ENCODE peak calls at places on chromosome 6, in seven cellular contexts. I is lower lobe of right lung, N is astrocyte of the spinal cord, O is uterus, L is brain microvascular endothelial cell, P is cardiac muscle cell, H is esophagus muscularis mucosa. Y is an unnamed sample.

GRCh38 chr6:186221-186965 is 105.9 kb upstream of the DUSP22 start:
- DNase-seq in I (no peak), N (no peak), O (peak), L (no peak), P (peak), H (no peak), Y (peak)

GRCh38 chr6:46015119-46015968 is at the start of gene CLIC5:
- DNase-seq in I (peak), N (no peak), O (no peak), L (no peak), P (no peak), H (no peak), Y (no peak)

GRCh38 chr6:128580224-128581110 is 60.1 kb upstream of the PTPRK start:
- DNase-seq in I (no peak), N (no peak), O (no peak), L (no peak), P (peak), H (no peak), Y (no peak)

GRCh38 chr6:21176197-21176596 is 417.4 kb upstream of the SOX4 start:
- DNase-seq in I (no peak), N (no peak), O (no peak), L (no peak), P (no peak), H (no peak), Y (no peak)

GRCh38 chr6:34792605-34793500 is 970 bp downstream of the BLTP3A start:
- DNase-seq in I (no peak), N (peak), O (peak), L (peak), P (peak), H (peak), Y (peak)

GRCh38 chr6:54431466-54431865 is 123.2 kb downstream of the TINAG start:
- DNase-seq in I (no peak), N (no peak), O (no peak), L (no peak), P (peak), H (no peak), Y (no peak)

GRCh38 chr6:47414517-47415167 is 62.9 kb upstream of the CD2AP start:
- DNase-seq in I (no peak), N (peak), O (no peak), L (peak), P (peak), H (no peak), Y (peak)

GRCh38 chr6:161226005-161226964 is 47.6 kb downstream of the AGPAT4 start:
- DNase-seq in I (no peak), N (no peak), O (no peak), L (no peak), P (no peak), H (no peak), Y (peak)

GRCh38 chr6:919499-919898 is 226.6 kb upstream of the EXOC2 start:
- DNase-seq in I (no peak), N (no peak), O (no peak), L (no peak), P (no peak), H (no peak), Y (no peak)

GRCh38 chr6:85401186-85402062 is 48.5 kb upstream of the NT5E start:
- DNase-seq in I (no peak), N (no peak), O (no peak), L (no peak), P (no peak), H (no peak), Y (no peak)

GRCh38 chr6:33794910-33795615 is 6.1 kb upstream of the LEMD2 start:
- DNase-seq in I (no peak), N (no peak), O (no peak), L (no peak), P (no peak), H (no peak), Y (no peak)

GRCh38 chr6:19892250-19892649 is 55.1 kb downstream of the ID4 start:
- DNase-seq in I (peak), N (no peak), O (no peak), L (no peak), P (no peak), H (no peak), Y (no peak)

DNA sequence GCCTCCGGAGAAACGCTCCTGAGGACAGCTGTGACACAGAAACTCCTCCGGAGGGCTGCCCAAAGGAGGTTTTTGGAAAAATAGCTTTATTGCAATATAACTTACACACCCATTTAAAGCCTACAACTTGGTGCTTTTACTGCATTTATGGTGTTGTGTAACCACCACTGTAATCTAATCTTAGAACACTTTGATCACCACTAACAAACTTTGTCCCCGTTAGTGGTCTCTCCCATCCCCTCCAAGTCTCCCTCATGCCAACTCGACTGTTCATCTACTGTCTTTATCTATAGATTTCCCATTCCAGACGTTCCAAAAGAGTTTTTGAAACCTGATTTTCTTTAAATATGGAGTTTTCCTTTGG is 62.8 kb downstream of the SYNJ2 start:
- DNase-seq in I (no peak), N (no peak), O (no peak), L (no peak), P (peak), H (no peak), Y (no peak)
- H3K4me3 ChIP-seq in I (no peak), N (no peak), O (no peak), L (no peak), P (no peak), H (no peak), Y (no peak)

DNA sequence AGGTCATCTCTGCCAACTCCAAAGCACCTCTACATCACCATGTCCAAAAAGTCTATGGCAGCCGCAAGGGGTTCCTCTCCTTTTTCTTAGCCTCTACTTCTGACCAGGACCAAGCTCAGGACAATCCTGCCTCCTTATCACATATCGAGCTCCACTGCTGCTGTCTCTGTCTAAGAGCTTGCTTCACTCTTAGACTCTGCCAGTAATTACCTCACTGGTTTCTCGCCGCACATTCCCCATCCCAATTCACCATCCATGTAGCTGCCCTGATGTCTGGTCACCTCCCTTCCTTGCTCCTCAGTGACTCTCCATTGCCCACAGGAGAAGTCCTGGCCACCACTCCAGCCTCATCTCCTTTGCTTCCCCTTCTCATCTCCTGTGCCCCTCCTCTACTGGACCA is 24.1 kb upstream of the PI16 start:
- DNase-seq in I (no peak), N (no peak), O (no peak), L (no peak), P (no peak), H (no peak), Y (no peak)
- H3K4me3 ChIP-seq in I (no peak), N (no peak), O (no peak), L (no peak), P (no peak), H (no peak), Y (no peak)

GRCh38 chr6:25105070-25105925 is 169.5 kb upstream of the RIPOR2 start:
- DNase-seq in I (no peak), N (no peak), O (no peak), L (no peak), P (no peak), H (no peak), Y (no peak)

GRCh38 chr6:25100288-25100687 is 164.5 kb upstream of the RIPOR2 start:
- DNase-seq in I (no peak), N (no peak), O (no peak), L (no peak), P (no peak), H (no peak), Y (no peak)

GRCh38 chr6:25107218-25107617 is 171.5 kb upstream of the RIPOR2 start:
- DNase-seq in I (no peak), N (no peak), O (no peak), L (no peak), P (no peak), H (no peak), Y (no peak)

DNA sequence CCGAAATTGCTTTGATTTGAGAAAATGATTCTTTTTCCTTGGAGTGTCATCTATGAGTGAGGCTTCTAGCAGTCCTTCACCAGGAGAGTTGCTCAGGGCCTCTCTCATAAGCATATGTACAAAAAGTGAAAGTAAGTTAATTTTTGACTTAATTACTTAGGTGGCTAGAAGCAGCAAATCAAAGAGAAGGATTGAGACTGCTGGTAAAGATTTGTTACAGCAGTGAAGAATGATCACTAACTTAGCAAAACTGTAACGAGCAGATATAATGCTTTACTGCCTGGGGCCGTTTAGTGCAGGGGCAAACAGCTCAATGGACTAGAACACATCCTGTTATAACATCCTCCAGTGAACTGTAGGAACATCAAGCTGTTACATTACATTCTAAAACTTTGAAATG is 167.8 kb upstream of the RIPOR2 start:
- DNase-seq in I (no peak), N (no peak), O (no peak), L (no peak), P (no peak), H (no peak), Y (no peak)
- H3K4me3 ChIP-seq in I (no peak), N (no peak), O (no peak), L (no peak), P (no peak), H (no peak), Y (no peak)

GRCh38 chr6:16060039-16060438 is 68.8 kb upstream of the MYLIP start:
- DNase-seq in I (no peak), N (no peak), O (no peak), L (no peak), P (no peak), H (no peak), Y (no peak)

GRCh38 chr6:16057411-16057810 is 71.5 kb upstream of the MYLIP start:
- DNase-seq in I (no peak), N (no peak), O (no peak), L (no peak), P (no peak), H (no peak), Y (no peak)

GRCh38 chr6:16061833-16062232 is 67.1 kb upstream of the MYLIP start:
- DNase-seq in I (no peak), N (no peak), O (no peak), L (no peak), P (no peak), H (no peak), Y (no peak)

GRCh38 chr6:16058188-16058780 is 70.6 kb upstream of the MYLIP start:
- DNase-seq in I (no peak), N (no peak), O (peak), L (no peak), P (no peak), H (no peak), Y (no peak)

DNA sequence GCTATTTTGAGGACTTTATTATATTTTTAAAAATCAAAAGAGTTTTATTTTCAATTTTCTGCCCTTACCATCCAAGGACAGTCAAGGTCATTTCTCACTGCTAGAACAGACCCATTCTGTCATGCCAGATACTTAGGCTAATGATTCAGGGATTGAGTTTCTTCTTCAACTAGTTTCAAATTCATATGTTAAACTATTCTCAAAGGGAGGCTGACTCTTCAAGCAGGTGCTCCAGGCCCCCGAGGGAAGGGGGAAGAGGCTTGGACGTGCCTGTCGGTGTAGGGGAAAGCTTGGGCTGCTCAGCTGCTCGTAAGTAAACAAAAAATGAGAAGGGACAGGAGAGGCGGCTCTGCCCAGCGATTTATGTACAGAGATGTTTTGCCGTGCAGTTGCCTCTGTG is 69.4 kb upstream of the MYLIP start:
- DNase-seq in I (no peak), N (no peak), O (no peak), L (no peak), P (no peak), H (no peak), Y (no peak)
- H3K4me3 ChIP-seq in I (no peak), N (no peak), O (no peak), L (no peak), P (no peak), H (no peak), Y (no peak)

GRCh38 chr6:166589786-166590574 is 3.5 kb upstream of the RAMACL start:
- DNase-seq in I (no peak), N (no peak), O (no peak), L (no peak), P (no peak), H (no peak), Y (no peak)
- H3K4me3 ChIP-seq in I (no peak), N (no peak), O (no peak), L (no peak), P (no peak), H (no peak), Y (no peak)

DNA sequence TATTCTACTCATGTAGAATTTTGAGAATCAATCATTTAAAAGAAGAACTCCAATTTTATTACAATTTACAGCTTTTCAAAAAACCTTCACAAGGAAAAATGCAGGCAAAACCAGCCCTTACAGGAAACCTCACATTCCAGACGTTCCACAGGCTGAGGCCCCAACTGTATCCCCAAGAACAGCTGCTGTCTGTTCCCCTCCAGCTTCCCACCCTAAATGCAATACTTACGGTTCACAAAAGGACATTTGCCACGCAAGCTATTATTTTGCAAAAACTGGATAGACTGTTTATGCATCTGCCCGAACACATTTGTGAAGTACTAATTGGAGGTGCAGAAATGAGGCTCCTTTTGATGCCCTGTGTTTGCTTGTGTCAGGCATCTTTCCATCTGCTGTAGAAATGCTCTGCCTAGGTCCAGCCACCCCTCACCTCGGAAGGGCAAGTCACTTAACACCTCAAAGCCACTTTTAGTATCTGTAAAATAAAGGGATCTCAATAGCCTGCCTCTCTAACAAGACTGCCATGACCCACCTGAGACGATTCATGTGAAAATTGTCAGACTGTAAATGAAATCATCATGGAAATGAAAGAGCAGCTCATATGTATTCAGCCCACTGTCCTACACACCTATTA is 26.5 kb downstream of the PDE10A start:
- DNase-seq in I (no peak), N (peak), O (no peak), L (peak), P (peak), H (no peak), Y (no peak)
- H3K4me3 ChIP-seq in I (no peak), N (no peak), O (no peak), L (no peak), P (no peak), H (no peak), Y (no peak)

DNA sequence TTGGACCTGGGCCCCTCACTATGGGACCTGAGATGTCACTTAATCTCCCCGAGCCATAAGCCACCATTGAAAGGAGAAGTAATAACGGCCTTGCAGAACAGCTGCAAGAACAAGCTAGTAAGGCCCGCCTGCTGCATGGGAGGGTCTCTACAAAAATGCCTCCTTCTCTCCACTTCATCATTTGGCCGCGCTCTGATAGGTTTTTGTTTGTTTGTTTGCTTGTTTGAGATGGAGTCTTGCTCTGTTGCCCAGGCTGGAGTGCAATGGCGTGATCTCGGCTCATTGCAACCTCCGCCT is 69.0 kb downstream of the RAB44 start:
- DNase-seq in I (no peak), N (no peak), O (no peak), L (no peak), P (no peak), H (no peak), Y (no peak)
- H3K4me3 ChIP-seq in I (no peak), N (no peak), O (no peak), L (no peak), P (no peak), H (no peak), Y (no peak)